ENCODE peak calls at places on chromosomes 1 and 21, in five cellular contexts. Q is fibroblast of lung, E is H9, C is WERI-Rb-1, I is coronary artery. W is an unnamed sample.

GRCh38 chr1:59218521-59219236 is 78.2 kb upstream of the FGGY start:
- DNase-seq in Q (peak; percentile 55), E (no peak), C (no peak), I (no peak), W (no peak)

GRCh38 chr1:239924741-239925350 is 166.8 kb upstream of the FMN2 start:
- DNase-seq in Q (no peak), E (no peak), C (no peak), I (no peak), W (no peak)

GRCh38 chr1:241542199-241542907 is 10.2 kb downstream of the KMO start:
- DNase-seq in Q (no peak), E (no peak), C (no peak), I (no peak), W (peak; percentile 54)

GRCh38 chr1:100320311-100321097 is 31.8 kb upstream of the CDC14A start:
- DNase-seq in Q (no peak), E (no peak), C (no peak), I (no peak), W (no peak)

GRCh38 chr1:185155600-185156320 is 993 bp downstream of the TRMT1L start:
- DNase-seq in Q (peak; percentile 70), E (no peak), C (no peak), I (no peak), W (peak; percentile 36)

GRCh38 chr1:220791287-220791686 is 4.6 kb downstream of the MTARC1 start:
- DNase-seq in Q (no peak), E (no peak), C (no peak), I (no peak), W (peak; percentile 26)

GRCh38 chr1:31614538-31615005 is 2.9 kb upstream of the HCRTR1 start:
- DNase-seq in Q (no peak), E (no peak), C (no peak), I (peak; percentile 80), W (no peak)

GRCh38 chr21:29332461-29333354 is 34.0 kb downstream of the BACH1 start:
- DNase-seq in Q (peak; percentile 83), E (no peak), C (no peak), I (no peak), W (no peak)

GRCh38 chr1:215421772-215422171 is 145.3 kb upstream of the KCTD3 start:
- DNase-seq in Q (no peak), E (no peak), C (no peak), I (no peak), W (no peak)

GRCh38 chr1:47324682-47325081 is 8.9 kb upstream of the CMPK1 start:
- DNase-seq in Q (no peak), E (no peak), C (no peak), I (no peak), W (no peak)

GRCh38 chr1:84348240-84348555 is 46.7 kb downstream of the SAMD13 start:
- DNase-seq in Q (peak; percentile 93), E (no peak), C (no peak), I (no peak), W (no peak)

GRCh38 chr1:207752456-207753132 is 740 bp downstream of the CD46 start:
- DNase-seq in Q (peak; percentile 24), E (no peak), C (peak; percentile 72), I (no peak), W (peak; percentile 21)

GRCh38 chr1:62362952-62363325 is 43.7 kb upstream of the KANK4 start:
- DNase-seq in Q (no peak), E (no peak), C (no peak), I (no peak), W (no peak)

GRCh38 chr1:191831572-191831971 is 326.7 kb upstream of the RGS18 start:
- DNase-seq in Q (peak; percentile 4), E (no peak), C (no peak), I (no peak), W (no peak)

GRCh38 chr1:43312638-43313515 is 12.1 kb downstream of the TIE1 start:
- DNase-seq in Q (no peak), E (no peak), C (no peak), I (no peak), W (no peak)

GRCh38 chr1:79959635-79960034 is 953.1 kb upstream of the ADGRL4 start:
- DNase-seq in Q (no peak), E (no peak), C (no peak), I (no peak), W (no peak)

GRCh38 chr1:11053758-11054137 is 6.1 kb downstream of the SRM start:
- DNase-seq in Q (peak; percentile 12), E (peak; percentile 79), C (no peak), I (no peak), W (no peak)

GRCh38 chr1:12634156-12634555 is 9.7 kb upstream of the AADACL4 start:
- DNase-seq in Q (no peak), E (no peak), C (no peak), I (no peak), W (no peak)

GRCh38 chr21:17334478-17334877 is 178.4 kb upstream of the CXADR start:
- DNase-seq in Q (no peak), E (no peak), C (no peak), I (no peak), W (no peak)

GRCh38 chr1:194535369-194535768 is 1349.0 kb upstream of the B3GALT2 start:
- DNase-seq in Q (peak; percentile 10), E (peak; percentile 70), C (no peak), I (no peak), W (peak; percentile 49)

GRCh38 chr1:202012544-202013478 is 2.4 kb downstream of the ELF3 start:
- DNase-seq in Q (no peak), E (no peak), C (no peak), I (no peak), W (no peak)

GRCh38 chr1:162022626-162023025 is 1.0 kb downstream of the OLFML2B start:
- DNase-seq in Q (no peak), E (no peak), C (no peak), I (no peak), W (no peak)

GRCh38 chr1:26168410-26169167 is at the start of gene C1orf232:
- DNase-seq in Q (no peak), E (no peak), C (no peak), I (no peak), W (no peak)

GRCh38 chr1:164559342-164560070 is 522 bp downstream of the PBX1 start:
- DNase-seq in Q (peak; percentile 38), E (peak; percentile 60), C (peak; percentile 34), I (peak; percentile 74), W (no peak)

GRCh38 chr1:2939041-2939552 is 82.2 kb upstream of the ACTRT2 start:
- DNase-seq in Q (no peak), E (no peak), C (no peak), I (no peak), W (no peak)

GRCh38 chr1:23559985-23560755 is 869 bp upstream of the ID3 start:
- DNase-seq in Q (peak; percentile 40), E (peak; percentile 41), C (no peak), I (no peak), W (no peak)

GRCh38 chr1:29513357-29513756 is 277.0 kb downstream of the PTPRU start:
- DNase-seq in Q (peak; percentile 74), E (peak; percentile 77), C (peak; percentile 91), I (peak; percentile 52), W (peak; percentile 31)

GRCh38 chr1:8207202-8207601 is 110.7 kb upstream of the SLC45A1 start:
- DNase-seq in Q (no peak), E (no peak), C (no peak), I (no peak), W (no peak)
- H3K27ac ChIP-seq in Q (no peak overlapping the region), E (no peak overlapping the region), C (no peak overlapping the region), I (no peak overlapping the region), W (no peak overlapping the region)

GRCh38 chr1:205301842-205302588 is 19.5 kb downstream of the NUAK2 start:
- DNase-seq in Q (peak; percentile 69), E (no peak), C (no peak), I (no peak), W (no peak)
- H3K27ac ChIP-seq in Q (peak overlapping the region; percentile 88), E (peak overlapping the region; percentile 99), C (peak overlapping the region; percentile 93), I (peak overlapping the region; percentile 41), W (peak overlapping the region; percentile 38)

GRCh38 chr1:238409191-238409846 is 518.6 kb upstream of the ZP4 start:
- DNase-seq in Q (peak; percentile 99), E (no peak), C (no peak), I (no peak), W (peak; percentile 63)
- H3K27ac ChIP-seq in Q (no peak overlapping the region), E (no peak overlapping the region), C (no peak overlapping the region), I (no peak overlapping the region), W (no peak overlapping the region)

GRCh38 chr1:154325583-154326545 is 539 bp downstream of the ATP8B2 start:
- DNase-seq in Q (peak; percentile 88), E (peak; percentile 91), C (peak; percentile 96), I (peak; percentile 93), W (peak; percentile 61)
- H3K27ac ChIP-seq in Q (peak overlapping the region; percentile 89), E (no peak overlapping the region), C (no peak overlapping the region), I (peak overlapping the region; percentile 98), W (peak overlapping the region; percentile 29)